ENCODE peak calls at places on chromosomes 2 and 18, in four cellular contexts. One of them, this sample, is unnamed.

GRCh38 chr2:167294031-167294774 is 405.9 kb downstream of the XIRP2 start:
- DNase-seq in osteocyte: no peak
- DNase-seq in mesothelial cell of epicardium: no peak
- DNase-seq in cardiac fibroblast: peak
- DNase-seq in this sample: no peak

GRCh38 chr2:219506802-219507554 is 7.3 kb upstream of the ASIC4 start:
- DNase-seq in osteocyte: no peak
- DNase-seq in mesothelial cell of epicardium: no peak
- DNase-seq in cardiac fibroblast: no peak
- DNase-seq in this sample: no peak

GRCh38 chr2:30113617-30114293 is 33.1 kb upstream of the YPEL5 start:
- DNase-seq in osteocyte: no peak
- DNase-seq in mesothelial cell of epicardium: no peak
- DNase-seq in cardiac fibroblast: peak
- DNase-seq in this sample: no peak

GRCh38 chr18:46299465-46300004 is 195.3 kb downstream of the HAUS1 start:
- DNase-seq in osteocyte: no peak
- DNase-seq in mesothelial cell of epicardium: no peak
- DNase-seq in cardiac fibroblast: no peak
- DNase-seq in this sample: no peak

GRCh38 chr2:127486247-127486912 is 39.9 kb downstream of the IWS1 start:
- DNase-seq in osteocyte: no peak
- DNase-seq in mesothelial cell of epicardium: no peak
- DNase-seq in cardiac fibroblast: peak
- DNase-seq in this sample: no peak

GRCh38 chr18:79199691-79200374 is 130.6 kb downstream of the ATP9B start:
- DNase-seq in osteocyte: no peak
- DNase-seq in mesothelial cell of epicardium: no peak
- DNase-seq in cardiac fibroblast: peak
- DNase-seq in this sample: peak

GRCh38 chr2:182650704-182651103 is 65.4 kb upstream of the DNAJC10 start:
- DNase-seq in osteocyte: no peak
- DNase-seq in mesothelial cell of epicardium: no peak
- DNase-seq in cardiac fibroblast: peak
- DNase-seq in this sample: no peak

GRCh38 chr2:62010632-62011276 is 105.3 kb downstream of the COMMD1 start:
- DNase-seq in osteocyte: no peak
- DNase-seq in mesothelial cell of epicardium: no peak
- DNase-seq in cardiac fibroblast: no peak
- DNase-seq in this sample: no peak

GRCh38 chr18:36284671-36285295 is 12.7 kb upstream of the FHOD3 start:
- DNase-seq in osteocyte: no peak
- DNase-seq in mesothelial cell of epicardium: no peak
- DNase-seq in cardiac fibroblast: peak
- DNase-seq in this sample: no peak

GRCh38 chr2:18137096-18137495 is 258.6 kb downstream of the KCNS3 start:
- DNase-seq in osteocyte: no peak
- DNase-seq in mesothelial cell of epicardium: no peak
- DNase-seq in cardiac fibroblast: no peak
- DNase-seq in this sample: no peak

GRCh38 chr18:79580481-79581171 is 99.0 kb upstream of the CTDP1 start:
- DNase-seq in osteocyte: peak
- DNase-seq in mesothelial cell of epicardium: peak
- DNase-seq in cardiac fibroblast: no peak
- DNase-seq in this sample: no peak

GRCh38 chr2:1147873-1148612 is 197.4 kb downstream of the SNTG2 start:
- DNase-seq in osteocyte: no peak
- DNase-seq in mesothelial cell of epicardium: no peak
- DNase-seq in cardiac fibroblast: no peak
- DNase-seq in this sample: no peak

GRCh38 chr2:19802088-19802806 is 99.5 kb downstream of the TTC32 start:
- DNase-seq in osteocyte: no peak
- DNase-seq in mesothelial cell of epicardium: no peak
- DNase-seq in cardiac fibroblast: peak
- DNase-seq in this sample: no peak

GRCh38 chr18:26574958-26575864 is 26.9 kb upstream of the KCTD1 start:
- DNase-seq in osteocyte: no peak
- DNase-seq in mesothelial cell of epicardium: no peak
- DNase-seq in cardiac fibroblast: peak
- DNase-seq in this sample: no peak

GRCh38 chr2:29187926-29188325 is 72.7 kb downstream of the CLIP4 start:
- DNase-seq in osteocyte: no peak
- DNase-seq in mesothelial cell of epicardium: no peak
- DNase-seq in cardiac fibroblast: peak
- DNase-seq in this sample: no peak

GRCh38 chr18:682833-683232 is 25.4 kb downstream of the TYMS start:
- DNase-seq in osteocyte: no peak
- DNase-seq in mesothelial cell of epicardium: no peak
- DNase-seq in cardiac fibroblast: no peak
- DNase-seq in this sample: no peak

GRCh38 chr18:688322-688721 is 24.1 kb downstream of the ENOSF1 start:
- DNase-seq in osteocyte: no peak
- DNase-seq in mesothelial cell of epicardium: no peak
- DNase-seq in cardiac fibroblast: no peak
- DNase-seq in this sample: no peak

GRCh38 chr18:685438-685837 is 27.0 kb downstream of the ENOSF1 start:
- DNase-seq in osteocyte: no peak
- DNase-seq in mesothelial cell of epicardium: no peak
- DNase-seq in cardiac fibroblast: no peak
- DNase-seq in this sample: no peak

GRCh38 chr18:683531-683930 is 26.1 kb downstream of the TYMS start:
- DNase-seq in osteocyte: no peak
- DNase-seq in mesothelial cell of epicardium: no peak
- DNase-seq in cardiac fibroblast: no peak
- DNase-seq in this sample: no peak

DNA sequence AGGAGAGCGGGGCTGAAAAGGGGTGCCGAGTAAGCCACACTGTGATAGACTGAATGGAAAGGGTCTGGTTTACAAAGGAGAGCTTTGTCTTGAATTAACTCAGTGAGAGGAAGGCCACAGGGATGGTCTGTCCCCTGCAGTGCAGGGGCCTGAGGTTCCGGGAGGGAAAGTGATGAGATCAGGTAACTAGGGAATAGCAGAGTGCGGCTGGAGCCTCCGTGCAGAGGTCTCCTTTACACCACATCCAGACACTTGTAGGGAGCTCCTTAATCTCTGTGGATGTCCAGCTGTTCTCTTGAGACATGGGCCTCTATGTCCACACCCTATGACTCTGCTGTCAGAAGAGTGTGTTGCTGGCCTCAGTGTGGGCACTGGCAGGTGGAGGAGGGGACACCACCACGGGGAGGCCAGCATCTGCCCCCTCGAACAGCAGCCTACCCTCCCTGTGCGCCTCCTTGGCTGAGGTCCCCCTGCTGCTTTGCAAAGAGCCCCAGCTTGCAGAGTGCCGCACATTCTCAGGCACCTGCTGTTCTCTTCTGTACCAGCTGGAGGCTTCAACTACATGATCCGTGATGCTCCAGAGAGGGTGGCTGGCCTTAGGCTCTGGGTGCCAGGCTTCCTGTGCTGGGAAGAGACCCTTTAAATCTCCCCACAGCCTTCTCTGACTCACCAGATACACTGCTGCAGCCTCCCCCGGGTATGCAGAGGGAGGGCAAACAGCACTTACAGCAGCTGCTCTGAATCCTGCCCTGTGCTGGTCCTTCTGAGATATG is 25.9 kb downstream of the ENOSF1 start:
- DNase-seq in osteocyte: no peak
- DNase-seq in mesothelial cell of epicardium: no peak
- DNase-seq in cardiac fibroblast: no peak
- DNase-seq in this sample: no peak
- TF ChIP-seq CTCF in osteocyte: no peak
- TF ChIP-seq CTCF in mesothelial cell of epicardium: no peak
- TF ChIP-seq CTCF in cardiac fibroblast: no peak
- TF ChIP-seq CTCF in this sample: no peak

GRCh38 chr2:51329512-51329911 is 297.6 kb upstream of the NRXN1 start:
- DNase-seq in osteocyte: no peak
- DNase-seq in mesothelial cell of epicardium: no peak
- DNase-seq in cardiac fibroblast: peak
- DNase-seq in this sample: no peak

GRCh38 chr2:51335072-51336058 is 303.4 kb upstream of the NRXN1 start:
- DNase-seq in osteocyte: no peak
- DNase-seq in mesothelial cell of epicardium: no peak
- DNase-seq in cardiac fibroblast: no peak
- DNase-seq in this sample: no peak
- TF ChIP-seq CTCF in osteocyte: no peak
- TF ChIP-seq CTCF in mesothelial cell of epicardium: peak
- TF ChIP-seq CTCF in cardiac fibroblast: no peak
- TF ChIP-seq CTCF in this sample: no peak

GRCh38 chr2:71454221-71455010 is 1.1 kb downstream of the DYSF start:
- DNase-seq in osteocyte: no peak
- DNase-seq in mesothelial cell of epicardium: no peak
- DNase-seq in cardiac fibroblast: no peak
- DNase-seq in this sample: no peak
- TF ChIP-seq CTCF in osteocyte: no peak
- TF ChIP-seq CTCF in mesothelial cell of epicardium: no peak
- TF ChIP-seq CTCF in cardiac fibroblast: no peak
- TF ChIP-seq CTCF in this sample: no peak

GRCh38 chr2:218398437-218399390 is 954 bp upstream of the CTDSP1 start:
- DNase-seq in osteocyte: no peak
- DNase-seq in mesothelial cell of epicardium: peak
- DNase-seq in cardiac fibroblast: peak
- DNase-seq in this sample: peak
- TF ChIP-seq CTCF in osteocyte: no peak
- TF ChIP-seq CTCF in mesothelial cell of epicardium: no peak
- TF ChIP-seq CTCF in cardiac fibroblast: no peak
- TF ChIP-seq CTCF in this sample: no peak

DNA sequence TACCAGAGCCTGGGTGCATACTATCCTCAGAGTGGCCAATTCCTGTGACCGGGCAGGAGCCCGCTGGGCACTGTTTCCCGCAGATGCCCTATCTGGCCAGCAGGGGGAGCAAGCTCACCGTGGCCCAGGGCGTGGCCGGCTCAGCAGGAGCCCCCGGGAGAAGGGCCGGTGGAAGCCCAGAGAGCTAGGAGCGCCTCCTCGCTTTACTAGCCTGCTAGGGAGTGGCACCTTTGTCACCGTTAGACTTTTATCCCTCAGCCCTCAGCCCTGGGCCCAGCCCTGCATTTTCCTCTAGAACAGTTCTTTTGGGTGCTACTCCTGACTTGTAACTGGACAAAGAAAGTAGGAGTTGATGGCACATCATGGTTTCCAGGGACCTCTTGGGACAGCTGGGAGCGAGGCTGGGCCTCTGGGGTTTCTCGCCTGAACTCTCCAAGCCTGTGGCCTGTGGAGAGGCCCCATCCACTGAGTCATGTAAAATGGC is 24.0 kb downstream of the TMEM177 start:
- DNase-seq in osteocyte: no peak
- DNase-seq in mesothelial cell of epicardium: no peak
- DNase-seq in cardiac fibroblast: peak
- DNase-seq in this sample: peak
- TF ChIP-seq CTCF in osteocyte: peak
- TF ChIP-seq CTCF in mesothelial cell of epicardium: peak
- TF ChIP-seq CTCF in cardiac fibroblast: peak
- TF ChIP-seq CTCF in this sample: peak

This sample was measured in natural killer cell.